ENCODE peak calls at places on chromosomes 11 and 22, in five cellular contexts. C, E, T, Z and L are unnamed samples.

GRCh38 chr22:23178512-23179254 is 1.6 kb upstream of the BCR start:
- DNase-seq in C (peak; percentile 50), E (peak; percentile 82), T (peak; percentile 37), Z (peak; percentile 76), L (no peak)

GRCh38 chr11:64713031-64713780 is 9.8 kb downstream of the NRXN2 start:
- DNase-seq in C (no peak), E (no peak), T (no peak), Z (no peak), L (no peak)

GRCh38 chr11:130070829-130071205 is 1.1 kb downstream of the APLP2 start:
- DNase-seq in C (no peak), E (no peak), T (no peak), Z (no peak), L (no peak)

GRCh38 chr11:28343304-28344233 is 235.4 kb downstream of the METTL15 start:
- DNase-seq in C (no peak), E (peak; percentile 19), T (peak; percentile 68), Z (no peak), L (peak; percentile 59)

GRCh38 chr11:96155627-96156378 is 187.2 kb downstream of the MAML2 start:
- DNase-seq in C (peak; percentile 74), E (peak; percentile 23), T (peak; percentile 73), Z (no peak), L (peak; percentile 96)

GRCh38 chr11:69828276-69828970 is 9.2 kb upstream of the FGF3 start:
- DNase-seq in C (no peak), E (no peak), T (no peak), Z (no peak), L (no peak)

GRCh38 chr11:57885298-57886035 is 123.9 kb downstream of the CTNND1 start:
- DNase-seq in C (no peak), E (peak; percentile 13), T (no peak), Z (peak; percentile 2), L (peak; percentile 2)

GRCh38 chr22:49269928-49270327 is 557.7 kb downstream of the BRD1 start:
- DNase-seq in C (no peak), E (no peak), T (no peak), Z (no peak), L (no peak)

GRCh38 chr11:33633251-33634003 is 67.2 kb downstream of the C11orf91 start:
- DNase-seq in C (no peak), E (peak; percentile 58), T (no peak), Z (no peak), L (peak; percentile 49)

GRCh38 chr22:48265000-48265625 is 1502.7 kb downstream of the TBC1D22A start:
- DNase-seq in C (no peak), E (no peak), T (no peak), Z (no peak), L (no peak)

GRCh38 chr11:30499940-30500339 is 86.2 kb downstream of the MPPED2 start:
- DNase-seq in C (no peak), E (no peak), T (no peak), Z (no peak), L (no peak)

GRCh38 chr11:133386852-133387251 is 145.4 kb downstream of the OPCML start:
- DNase-seq in C (no peak), E (no peak), T (no peak), Z (no peak), L (no peak)

GRCh38 chr11:120013325-120014250 is 124.3 kb downstream of the TRIM29 start:
- DNase-seq in C (peak; percentile 79), E (peak; percentile 62), T (no peak), Z (peak; percentile 50), L (peak; percentile 5)

GRCh38 chr11:13256216-13256615 is 21.4 kb upstream of the BMAL1 start:
- DNase-seq in C (no peak), E (no peak), T (no peak), Z (no peak), L (no peak)

GRCh38 chr22:45204241-45204640 is 36.5 kb downstream of the KIAA0930 start:
- DNase-seq in C (no peak), E (no peak), T (no peak), Z (no peak), L (no peak)

GRCh38 chr11:113273720-113274119 is 40.7 kb upstream of the TTC12 start:
- DNase-seq in C (no peak), E (no peak), T (no peak), Z (no peak), L (no peak)

GRCh38 chr11:26618441-26618840 is 46.4 kb upstream of the MUC15 start:
- DNase-seq in C (no peak), E (no peak), T (no peak), Z (no peak), L (no peak)

GRCh38 chr11:111731839-111732238 is 34.4 kb downstream of the PPP2R1B start:
- DNase-seq in C (no peak), E (no peak), T (no peak), Z (no peak), L (no peak)

GRCh38 chr22:50233223-50233622 is 11.6 kb downstream of the TUBGCP6 start:
- DNase-seq in C (no peak), E (no peak), T (no peak), Z (no peak), L (no peak)